ENCODE peak calls at places on chromosomes 1 and 21, in five cellular contexts. C, E, T, I and O are unnamed samples.

GRCh38 chr1:62011007-62011406 is 183.6 kb upstream of the L1TD1 start:
- DNase-seq in E (no peak), C (no peak), T (no peak), I (no peak), O (no peak)

GRCh38 chr1:94383966-94384408 is 34.2 kb upstream of the ABCD3 start:
- DNase-seq in T (no peak), C (no peak), E (no peak), I (peak), O (no peak)

GRCh38 chr1:113579256-113580018 is 179.8 kb downstream of the PHTF1 start:
- DNase-seq in I (no peak), C (no peak), E (no peak), T (no peak), O (no peak)

GRCh38 chr1:205940710-205941109 is 2.5 kb downstream of the SLC26A9 start:
- DNase-seq in T (no peak), I (no peak), C (no peak), E (no peak), O (no peak)

GRCh38 chr1:112882271-112882744 is 73.7 kb downstream of the SLC16A1 start:
- DNase-seq in E (peak), T (no peak), I (no peak), C (no peak), O (no peak)

GRCh38 chr1:59204001-59204400 is 92.9 kb upstream of the FGGY start:
- DNase-seq in T (no peak), C (no peak), I (no peak), E (peak), O (peak)

GRCh38 chr1:200415227-200415626 is 5.4 kb upstream of the ZNF281 start:
- DNase-seq in I (no peak), T (no peak), E (no peak), C (no peak), O (no peak)

GRCh38 chr21:35153671-35154070 is 104.6 kb upstream of the RUNX1 start:
- DNase-seq in E (no peak), C (no peak), T (no peak), I (no peak), O (no peak)

GRCh38 chr1:243598433-243598832 is 251.6 kb downstream of the AKT3 start:
- DNase-seq in I (no peak), T (no peak), E (no peak), C (no peak), O (no peak)

GRCh38 chr1:181352695-181353094 is 130.6 kb upstream of the CACNA1E start:
- DNase-seq in T (no peak), E (no peak), C (no peak), I (no peak), O (no peak)

GRCh38 chr1:28359592-28360239 is 9.8 kb upstream of the PHACTR4 start:
- DNase-seq in E (peak), C (no peak), I (peak), T (no peak), O (peak)

GRCh38 chr1:167829868-167830267 is 84.1 kb downstream of the ADCY10 start:
- DNase-seq in C (no peak), I (no peak), T (no peak), E (no peak), O (no peak)

GRCh38 chr1:226967665-226968064 is 27.6 kb downstream of the COQ8A start:
- DNase-seq in E (no peak), I (no peak), T (no peak), C (no peak), O (peak)

GRCh38 chr1:17156108-17156507 is 36.9 kb upstream of the PADI2 start:
- DNase-seq in C (no peak), E (no peak), T (no peak), I (no peak), O (no peak)

GRCh38 chr1:220990417-220991337 is 111.4 kb downstream of the HLX start:
- DNase-seq in T (peak), I (no peak), C (no peak), E (no peak), O (no peak)

GRCh38 chr1:247421074-247421473 is 5.1 kb downstream of the NLRP3 start:
- DNase-seq in E (no peak), C (no peak), T (no peak), I (no peak), O (no peak)

GRCh38 chr1:179955318-179955638 is 668 bp downstream of the CEP350 start:
- DNase-seq in E (no peak), I (peak), C (no peak), T (no peak), O (no peak)

GRCh38 chr1:51297401-51298321 is 32.7 kb downstream of the TTC39A start:
- DNase-seq in I (no peak), C (no peak), E (no peak), T (no peak), O (peak)

GRCh38 chr1:37307907-37308570 is 166.3 kb upstream of the ZC3H12A start:
- DNase-seq in C (no peak), I (no peak), E (no peak), T (no peak), O (no peak)

GRCh38 chr1:173473599-173474011 is 3.5 kb upstream of the PRDX6 start:
- DNase-seq in I (no peak), E (no peak), T (peak), C (no peak), O (no peak)

GRCh38 chr21:15517394-15517793 is 212.4 kb upstream of the USP25 start:
- DNase-seq in C (no peak), E (no peak), I (no peak), T (no peak), O (no peak)

GRCh38 chr1:48610628-48611542 is 138.9 kb upstream of the SPATA6 start:
- DNase-seq in C (no peak), I (no peak), E (peak), T (no peak), O (no peak)

GRCh38 chr1:35461966-35462651 is 95.1 kb downstream of the KIAA0319L start:
- DNase-seq in I (no peak), T (no peak), C (no peak), E (no peak), O (no peak)

GRCh38 chr21:33261635-33262034 is 4.5 kb upstream of the IL10RB start:
- DNase-seq in E (no peak), T (no peak), I (no peak), C (no peak), O (no peak)

GRCh38 chr1:15885701-15886612 is 38.5 kb downstream of the SPEN start:
- DNase-seq in E (peak), T (peak), I (peak), C (peak), O (peak)
- TF ChIP-seq POLR2A in E (peak), T (no peak), I (no peak), C (no peak), O (peak)

GRCh38 chr1:8373547-8374270 is 55.8 kb downstream of the SLC45A1 start:
- DNase-seq in I (no peak), E (peak), C (no peak), T (peak), O (peak)

GRCh38 chr1:8376358-8376840 is 58.5 kb downstream of the SLC45A1 start:
- DNase-seq in I (no peak), T (no peak), C (no peak), E (no peak), O (no peak)

GRCh38 chr1:8371372-8371991 is 53.6 kb downstream of the SLC45A1 start:
- DNase-seq in I (no peak), C (no peak), E (no peak), T (no peak), O (no peak)

GRCh38 chr1:8374812-8375211 is 56.9 kb downstream of the SLC45A1 start:
- DNase-seq in T (peak), E (no peak), C (no peak), I (peak), O (peak)

DNA sequence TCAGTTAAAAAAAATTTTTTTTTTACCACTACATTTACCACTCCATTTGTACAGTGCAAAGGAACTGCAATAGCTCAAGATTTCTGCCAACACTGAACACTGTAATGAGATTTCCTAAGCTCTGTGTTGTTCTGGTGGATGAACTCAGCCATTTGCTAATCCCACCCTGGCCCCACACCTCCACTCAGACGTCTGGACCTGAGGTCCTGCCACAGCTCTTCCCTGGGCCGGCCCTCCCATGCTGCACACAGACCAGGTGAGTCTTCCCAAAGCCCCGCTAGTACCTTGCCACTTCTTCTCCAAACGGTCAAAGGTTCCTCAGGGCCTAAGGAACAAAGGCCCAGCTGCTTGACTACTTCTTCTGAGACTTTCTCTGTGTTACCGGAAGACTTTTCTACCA is 56.4 kb downstream of the SLC45A1 start:
- DNase-seq in E (no peak), C (no peak), I (no peak), T (no peak), O (no peak)
- TF ChIP-seq POLR2A in E (no peak), C (no peak), I (no peak), T (no peak), O (no peak)

DNA sequence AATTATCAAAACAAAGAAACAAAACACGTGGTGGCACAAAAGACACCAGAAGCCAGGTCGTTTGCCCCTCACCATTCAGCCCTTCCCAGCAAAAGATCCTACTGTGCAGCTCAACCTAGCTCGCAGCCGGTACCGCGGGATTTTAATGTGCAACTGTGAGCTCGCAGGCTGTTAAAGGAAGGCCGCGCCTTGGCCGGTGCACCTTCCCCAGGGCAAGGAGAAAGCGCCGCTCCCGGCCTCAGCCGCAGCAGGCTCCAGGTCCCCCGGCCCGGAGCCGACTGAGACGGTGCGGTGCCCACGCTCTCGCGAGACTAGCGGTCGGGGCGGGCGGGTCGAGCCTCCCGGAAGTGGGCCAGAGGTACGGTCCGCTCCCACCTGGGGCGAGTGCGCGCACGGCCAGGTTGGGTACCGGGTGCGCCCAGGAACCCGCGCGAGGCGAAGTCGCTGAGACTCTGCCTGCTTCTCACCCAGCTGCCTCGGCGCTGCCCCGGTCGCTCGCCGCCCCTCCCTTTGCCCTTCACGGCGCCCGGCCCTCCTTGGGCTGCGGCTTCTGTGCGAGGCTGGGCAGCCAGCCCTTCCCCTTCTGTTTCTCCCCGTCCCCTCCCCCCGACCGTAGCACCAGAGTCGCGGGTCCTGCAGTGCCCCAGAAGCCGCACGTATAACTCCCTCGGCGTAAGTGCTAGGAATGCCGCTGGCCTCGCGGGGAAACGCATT is at the start of gene AGL:
- DNase-seq in I (peak), E (peak), T (peak), C (peak), O (peak)
- TF ChIP-seq POLR2A in I (peak), E (peak), T (peak), C (peak), O (peak)

DNA sequence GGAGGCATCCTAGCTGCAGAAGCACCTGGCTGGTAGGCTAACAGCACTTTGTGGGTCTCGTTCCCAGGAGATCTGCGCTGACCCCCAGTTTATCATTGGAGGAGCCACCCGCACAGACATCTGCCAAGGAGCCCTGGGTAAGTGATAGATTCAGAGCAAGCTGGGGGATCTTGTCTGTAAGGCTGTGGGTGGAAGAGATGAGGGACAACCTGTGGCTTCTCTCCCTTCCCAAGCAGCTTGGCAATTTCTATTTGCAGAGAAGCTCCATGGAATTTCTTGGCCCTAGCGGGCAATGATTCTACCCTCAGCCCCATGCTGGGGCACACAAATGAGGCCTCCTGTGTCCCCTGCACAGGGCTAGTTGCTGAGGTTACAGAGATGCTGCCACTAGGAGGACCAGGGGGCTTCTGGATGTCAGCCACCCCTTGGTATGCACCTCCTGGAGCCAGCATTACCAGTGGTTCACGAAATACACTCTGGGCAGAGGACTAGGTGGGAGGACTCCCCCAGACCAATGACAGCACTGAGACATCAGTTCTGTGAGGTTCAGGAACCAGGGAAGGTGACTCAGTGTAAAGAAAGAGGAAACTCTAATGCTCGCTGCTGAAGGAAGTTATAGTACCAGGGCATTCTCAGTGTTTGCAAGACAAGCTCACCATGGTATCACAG is 5.5 kb downstream of the CAPN2 start:
- DNase-seq in T (no peak), E (no peak), C (no peak), I (no peak), O (no peak)
- TF ChIP-seq POLR2A in T (no peak), E (no peak), C (no peak), I (no peak), O (no peak)

GRCh38 chr21:41369105-41369914 is 7.5 kb downstream of the MX2 start:
- DNase-seq in T (no peak), E (peak), C (no peak), I (no peak), O (no peak)
- TF ChIP-seq POLR2A in T (no peak), E (no peak), C (no peak), I (no peak), O (no peak)

DNA sequence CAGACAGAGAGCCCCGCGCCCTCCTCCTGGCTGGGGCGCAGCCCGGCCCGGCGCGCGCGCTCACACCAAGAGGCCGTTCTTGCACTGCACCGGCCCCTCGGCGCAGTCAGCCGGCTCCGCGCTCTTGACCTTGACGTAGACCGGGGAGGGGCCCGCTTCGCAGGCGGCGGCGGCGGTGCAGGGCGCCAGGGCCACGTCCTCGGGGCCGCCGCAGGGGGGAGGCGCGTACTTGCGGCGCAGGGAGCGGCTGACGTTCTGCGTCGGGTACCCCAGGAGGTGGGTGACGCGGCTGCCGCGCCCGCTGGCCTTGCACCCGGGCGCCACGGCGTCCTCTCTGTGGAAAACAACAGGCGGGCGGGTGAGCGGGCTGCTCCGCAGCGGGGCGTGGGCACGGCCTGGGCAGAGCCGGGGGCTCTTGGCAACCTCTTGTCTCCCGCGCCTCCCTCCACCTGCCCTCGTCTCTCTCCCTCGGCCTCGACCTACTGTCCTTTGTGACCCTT is 7.7 kb downstream of the VSIG8 start:
- DNase-seq in T (peak), E (peak), C (no peak), I (peak), O (peak)
- TF ChIP-seq POLR2A in T (peak), E (peak), C (no peak), I (peak), O (peak)

GRCh38 chr1:43597721-43598120 is 52.2 kb upstream of the KDM4A start:
- DNase-seq in I (no peak), E (no peak), C (no peak), T (no peak), O (no peak)
- TF ChIP-seq POLR2A in I (no peak), E (no peak), C (no peak), T (no peak), O (no peak)